ENCODE peak calls at places on chromosomes 16 and 17, in ten cellular contexts. G is SK-N-SH, U is A549, V is cardiac muscle cell, E is AG04450, H is lung, M is upper lobe of right lung, A is endothelial cell of umbilical vein, T is skeletal muscle cell, L is neural progenitor cell. I is an unnamed sample.

GRCh38 chr16:88638323-88639230 is at the start of gene IL17C:
- DNase-seq in E (no peak), M (no peak), T (no peak), U (no peak), A (no peak), G (no peak), L (no peak), V (no peak), H (no peak), I (peak)

GRCh38 chr17:76547183-76547641 is 7.4 kb downstream of the PRCD start:
- DNase-seq in E (no peak), U (peak), T (peak), A (peak), H (peak), L (peak), M (no peak), V (peak), G (peak), I (peak)

GRCh38 chr16:83105279-83106077 is 478.7 kb downstream of the CDH13 start:
- DNase-seq in L (no peak), H (no peak), V (no peak), T (no peak), U (no peak), A (no peak), G (no peak), M (no peak), E (no peak), I (no peak)

GRCh38 chr16:47342055-47342454 is 118.8 kb downstream of the ITFG1 start:
- DNase-seq in M (no peak), A (no peak), H (no peak), G (no peak), T (no peak), E (no peak), L (no peak), V (no peak), U (no peak), I (no peak)

GRCh38 chr16:27976990-27977389 is 86.5 kb downstream of the GSG1L start:
- DNase-seq in E (no peak), U (no peak), M (peak), V (no peak), T (no peak), G (no peak), L (no peak), A (no peak), H (no peak), I (no peak)

GRCh38 chr16:80968386-80969113 is 38.1 kb downstream of the CMC2 start:
- DNase-seq in V (no peak), T (no peak), L (no peak), A (peak), M (no peak), U (peak), H (no peak), G (no peak), E (no peak), I (no peak)

GRCh38 chr17:40530988-40531971 is 29.9 kb upstream of the TNS4 start:
- DNase-seq in G (no peak), H (no peak), L (no peak), T (no peak), A (no peak), V (no peak), U (no peak), E (no peak), M (peak), I (peak)

GRCh38 chr16:28064150-28064549 is 636 bp upstream of the GSG1L start:
- DNase-seq in M (no peak), U (no peak), E (no peak), L (no peak), G (no peak), V (no peak), A (no peak), T (no peak), H (no peak), I (no peak)

GRCh38 chr17:41329279-41329925 is 13.9 kb upstream of the KRTAP17-1 start:
- DNase-seq in M (peak), G (peak), U (peak), V (peak), T (no peak), E (no peak), H (peak), L (peak), A (peak), I (peak)

GRCh38 chr17:77437017-77437416 is 296.2 kb downstream of the SEC14L1 start:
- DNase-seq in H (no peak), U (no peak), T (peak), A (no peak), V (no peak), E (peak), G (peak), L (no peak), M (no peak), I (no peak)

GRCh38 chr17:72590382-72590781 is 469.6 kb downstream of the SOX9 start:
- DNase-seq in G (no peak), V (no peak), A (no peak), L (no peak), E (no peak), U (no peak), H (no peak), T (no peak), M (no peak), I (no peak)

GRCh38 chr16:31258366-31258765 is 1.4 kb upstream of the ITGAM start:
- DNase-seq in V (no peak), M (peak), U (no peak), G (no peak), L (no peak), A (no peak), H (no peak), E (no peak), T (no peak), I (no peak)

GRCh38 chr17:74963656-74964055 is 8.9 kb downstream of the HID1 start:
- DNase-seq in V (no peak), M (no peak), G (no peak), T (no peak), E (no peak), L (peak), U (no peak), H (no peak), A (no peak), I (no peak)

GRCh38 chr16:71895679-71896385 is 501 bp downstream of the IST1 start:
- DNase-seq in G (no peak), E (no peak), V (peak), A (no peak), M (peak), T (no peak), H (peak), L (peak), U (peak), I (peak)

GRCh38 chr17:78583091-78583490 is 5.9 kb upstream of the DNAH17 start:
- DNase-seq in A (no peak), H (no peak), G (peak), L (peak), V (no peak), U (peak), E (no peak), T (no peak), M (no peak), I (no peak)

GRCh38 chr17:6941989-6942388 is 53.9 kb upstream of the ALOX12 start:
- DNase-seq in V (no peak), M (no peak), E (no peak), G (no peak), T (no peak), U (no peak), L (no peak), H (no peak), A (no peak), I (no peak)

GRCh38 chr16:2206780-2207433 is 1.7 kb downstream of the MLST8 start:
- DNase-seq in A (no peak), L (no peak), G (no peak), M (no peak), E (no peak), U (no peak), H (no peak), T (no peak), V (no peak), I (no peak)
- H3K4me3 ChIP-seq in A (no peak), L (peak), G (no peak), M (no peak), E (no peak), U (peak), H (no peak), T (no peak), V (no peak), I (no peak)

GRCh38 chr16:57062329-57062728 is 30.1 kb upstream of the CPNE2 start:
- DNase-seq in G (peak), T (no peak), E (no peak), M (no peak), U (no peak), A (no peak), V (no peak), H (no peak), L (no peak), I (no peak)
- H3K4me3 ChIP-seq in G (no peak), T (no peak), E (no peak), M (no peak), U (no peak), A (no peak), V (no peak), H (no peak), L (no peak), I (no peak)

DNA sequence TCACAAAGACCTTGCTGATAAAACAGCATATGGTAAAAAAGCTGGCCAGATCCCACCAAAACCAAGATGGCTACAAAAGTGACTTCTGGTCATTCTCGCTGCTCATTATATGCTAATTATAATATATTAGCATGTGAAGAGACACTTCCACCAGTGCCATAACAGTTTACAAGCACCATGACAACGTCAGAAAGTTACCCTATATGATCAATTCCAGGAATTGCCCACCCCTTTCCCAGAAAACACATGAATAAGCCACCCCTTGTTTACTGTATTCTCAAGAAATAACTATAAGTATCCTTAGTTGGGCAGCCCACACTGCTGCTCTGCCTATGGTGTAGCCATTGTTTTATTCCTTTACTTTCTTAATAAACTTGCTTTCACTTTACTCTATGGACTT is 44.6 kb upstream of the IRX5 start:
- DNase-seq in V (no peak), U (no peak), H (no peak), M (no peak), A (no peak), G (no peak), L (no peak), T (no peak), E (no peak), I (no peak)
- H3K4me3 ChIP-seq in V (no peak), U (no peak), H (no peak), M (no peak), A (no peak), G (no peak), L (no peak), T (no peak), E (no peak), I (no peak)

GRCh38 chr17:83082435-83082834 is 3.0 kb downstream of the METRNL start:
- DNase-seq in V (no peak), T (no peak), A (no peak), M (no peak), U (no peak), L (no peak), H (no peak), G (no peak), E (no peak), I (no peak)
- H3K4me3 ChIP-seq in V (no peak), T (no peak), A (no peak), M (peak), U (no peak), L (no peak), H (no peak), G (no peak), E (no peak), I (no peak)

I was measured in MM.1S.